ENCODE peak calls at places on chromosomes 4 and X, in eight cellular contexts. J is heart left ventricle, U is mammary epithelial cell, I is GM06990, L is A549, S is fibroblast of lung, F is colonic mucosa, K is spleen. T is an unnamed sample.

GRCh38 chr4:126451237-126451885 is 1136.6 kb downstream of the FAT4 start:
- DNase-seq in J (no peak), U (no peak), I (no peak), L (no peak), S (no peak), F (no peak), K (no peak), T (no peak)

GRCh38 chr4:76430519-76431388 is 4.3 kb upstream of the SHROOM3 start:
- DNase-seq in J (no peak), U (peak), I (peak), L (peak), S (peak), F (peak), K (no peak), T (no peak)

GRCh38 chr4:52265781-52266525 is 214.8 kb downstream of the SPATA18 start:
- DNase-seq in J (no peak), U (no peak), I (no peak), L (no peak), S (no peak), F (no peak), K (no peak), T (peak)

GRCh38 chrX:1011632-1012283 is 200.7 kb downstream of the CRLF2 start:
- DNase-seq in J (no peak), U (no peak), I (no peak), L (no peak), S (no peak), F (no peak), K (no peak), T (no peak)

GRCh38 chr4:147103403-147103946 is 157.8 kb upstream of the TTC29 start:
- DNase-seq in J (peak), U (peak), I (no peak), L (peak), S (peak), F (no peak), K (no peak), T (peak)

GRCh38 chr4:30945586-30945985 is 225.4 kb downstream of the PCDH7 start:
- DNase-seq in J (peak), U (no peak), I (no peak), L (no peak), S (peak), F (no peak), K (no peak), T (no peak)

GRCh38 chr4:33890841-33891240 is 2353.5 kb downstream of the ARAP2 start:
- DNase-seq in J (no peak), U (no peak), I (no peak), L (no peak), S (no peak), F (no peak), K (no peak), T (no peak)

GRCh38 chrX:69146739-69147138 is 18.5 kb downstream of the PJA1 start:
- DNase-seq in J (no peak), U (no peak), I (no peak), L (no peak), S (no peak), F (no peak), K (no peak), T (no peak)

GRCh38 chr4:107255114-107255513 is 219.0 kb upstream of the DKK2 start:
- DNase-seq in J (no peak), U (no peak), I (no peak), L (no peak), S (no peak), F (no peak), K (no peak), T (no peak)

GRCh38 chrX:10177004-10177396 is 20.2 kb downstream of the CLCN4 start:
- DNase-seq in J (no peak), U (no peak), I (no peak), L (no peak), S (no peak), F (no peak), K (no peak), T (no peak)

GRCh38 chr4:30763337-30763736 is 43.2 kb downstream of the PCDH7 start:
- DNase-seq in J (no peak), U (no peak), I (no peak), L (no peak), S (peak), F (no peak), K (no peak), T (no peak)

GRCh38 chrX:130079824-130080406 is 30.4 kb downstream of the ELF4 start:
- DNase-seq in J (peak), U (peak), I (no peak), L (peak), S (peak), F (peak), K (no peak), T (peak)

GRCh38 chr4:135538698-135539097 is 1337.1 kb upstream of the PABPC4L start:
- DNase-seq in J (no peak), U (no peak), I (no peak), L (no peak), S (no peak), F (no peak), K (peak), T (peak)

GRCh38 chr4:13540446-13541175 is 3.7 kb downstream of the NKX3-2 start:
- DNase-seq in J (no peak), U (no peak), I (no peak), L (no peak), S (no peak), F (no peak), K (no peak), T (no peak)

GRCh38 chr4:7660176-7660540 is 225.4 kb upstream of the PSAPL1 start:
- DNase-seq in J (no peak), U (no peak), I (no peak), L (no peak), S (no peak), F (no peak), K (peak), T (no peak)

GRCh38 chr4:44583393-44583792 is 68.0 kb downstream of the YIPF7 start:
- DNase-seq in J (no peak), U (peak), I (no peak), L (peak), S (no peak), F (no peak), K (no peak), T (no peak)

GRCh38 chr4:173169428-173170209 is 1.0 kb downstream of the GALNT7 start:
- DNase-seq in J (peak), U (peak), I (peak), L (peak), S (peak), F (peak), K (peak), T (peak)

GRCh38 chr4:95572304-95572991 is 23.7 kb upstream of the UNC5C start:
- DNase-seq in J (peak), U (peak), I (no peak), L (no peak), S (peak), F (peak), K (no peak), T (peak)

GRCh38 chr4:3304831-3305609 is 12.2 kb downstream of the RGS12 start:
- DNase-seq in J (no peak), U (no peak), I (no peak), L (no peak), S (peak), F (no peak), K (peak), T (peak)

GRCh38 chrX:15849555-15849954 is 5.1 kb downstream of the AP1S2 start:
- DNase-seq in J (no peak), U (peak), I (no peak), L (no peak), S (peak), F (no peak), K (no peak), T (no peak)

GRCh38 chrX:102155806-102156179 is at the start of gene BEX5:
- DNase-seq in J (peak), U (no peak), I (peak), L (no peak), S (no peak), F (peak), K (peak), T (peak)

GRCh38 chr4:76377922-76378321 is 43.0 kb downstream of the CCDC158 start:
- DNase-seq in J (no peak), U (no peak), I (no peak), L (peak), S (peak), F (peak), K (no peak), T (peak)

GRCh38 chr4:187576751-187577150 is 418.8 kb upstream of the ZFP42 start:
- DNase-seq in J (no peak), U (no peak), I (no peak), L (no peak), S (no peak), F (no peak), K (no peak), T (no peak)
- TF ChIP-seq CTCF in J (no peak), U (no peak), I (no peak), L (no peak), S (no peak), F (no peak), K (no peak), T (no peak)

GRCh38 chrX:66200855-66201795 is 37.1 kb downstream of the HEPH start:
- DNase-seq in J (no peak), U (no peak), I (no peak), L (peak), S (peak), F (peak), K (no peak), T (no peak)
- TF ChIP-seq CTCF in J (peak), U (peak), I (peak), L (no peak), S (peak), F (peak), K (no peak), T (no peak)

GRCh38 chrX:47958943-47959342 is 44.8 kb downstream of the ZNF182 start:
- DNase-seq in J (no peak), U (no peak), I (no peak), L (no peak), S (no peak), F (no peak), K (no peak), T (no peak)
- TF ChIP-seq CTCF in J (no peak), U (no peak), I (peak), L (no peak), S (no peak), F (no peak), K (no peak), T (no peak)

GRCh38 chrX:45824471-45824870 is 623.8 kb upstream of the DIPK2B start:
- DNase-seq in J (no peak), U (peak), I (no peak), L (peak), S (peak), F (no peak), K (no peak), T (no peak)
- TF ChIP-seq CTCF in J (peak), U (peak), I (peak), L (peak), S (peak), F (no peak), K (no peak), T (no peak)

GRCh38 chr4:38055566-38055965 is 95.4 kb downstream of the PTTG2 start:
- DNase-seq in J (no peak), U (no peak), I (no peak), L (no peak), S (no peak), F (no peak), K (no peak), T (no peak)
- TF ChIP-seq CTCF in J (no peak), U (no peak), I (no peak), L (no peak), S (no peak), F (no peak), K (no peak), T (no peak)

GRCh38 chr4:893995-894705 is 38.0 kb downstream of the GAK start:
- DNase-seq in J (no peak), U (no peak), I (no peak), L (no peak), S (no peak), F (no peak), K (no peak), T (no peak)

GRCh38 chr4:895596-895995 is 36.5 kb downstream of the GAK start:
- DNase-seq in J (no peak), U (no peak), I (no peak), L (no peak), S (no peak), F (no peak), K (no peak), T (no peak)

GRCh38 chr4:896630-897029 is 35.5 kb downstream of the GAK start:
- DNase-seq in J (no peak), U (no peak), I (no peak), L (no peak), S (no peak), F (no peak), K (no peak), T (no peak)

GRCh38 chr4:898123-898522 is 34.0 kb downstream of the GAK start:
- DNase-seq in J (no peak), U (no peak), I (no peak), L (no peak), S (no peak), F (no peak), K (no peak), T (no peak)

GRCh38 chr4:896216-896615 is 35.9 kb downstream of the GAK start:
- DNase-seq in J (no peak), U (no peak), I (no peak), L (no peak), S (no peak), F (no peak), K (no peak), T (no peak)
- TF ChIP-seq CTCF in J (no peak), U (no peak), I (no peak), L (no peak), S (no peak), F (no peak), K (no peak), T (no peak)

DNA sequence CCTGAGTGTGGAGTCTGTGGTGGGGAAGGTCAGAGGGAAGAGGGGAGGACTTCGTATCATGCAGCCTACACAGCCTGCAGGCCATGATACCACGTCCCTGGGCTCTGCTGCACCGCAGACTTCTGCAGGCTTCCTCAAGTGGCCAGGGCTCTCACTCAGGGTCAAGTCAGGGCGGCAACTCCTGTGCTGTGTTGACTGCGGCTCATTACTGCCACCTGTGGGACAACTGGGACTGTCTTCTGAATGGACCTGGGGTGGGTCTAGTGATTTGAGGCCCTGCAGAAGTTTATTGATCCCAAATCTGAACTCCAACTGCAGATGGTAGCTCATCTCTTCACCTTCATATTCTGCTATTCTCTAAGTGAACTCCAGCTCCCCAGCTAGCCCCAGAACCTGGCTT is 167.1 kb downstream of the NSUN7 start:
- DNase-seq in J (peak), U (no peak), I (no peak), L (peak), S (no peak), F (peak), K (no peak), T (peak)
- TF ChIP-seq CTCF in J (peak), U (peak), I (peak), L (no peak), S (no peak), F (peak), K (no peak), T (peak)

GRCh38 chr4:11954093-11954492 is 525.4 kb upstream of the HS3ST1 start:
- DNase-seq in J (no peak), U (peak), I (no peak), L (peak), S (peak), F (peak), K (no peak), T (peak)
- TF ChIP-seq CTCF in J (no peak), U (peak), I (peak), L (no peak), S (no peak), F (no peak), K (no peak), T (peak)

GRCh38 chr4:41258783-41259182 is 2.1 kb downstream of the UCHL1 start:
- DNase-seq in J (no peak), U (peak), I (no peak), L (peak), S (peak), F (no peak), K (no peak), T (peak)
- TF ChIP-seq CTCF in J (no peak), U (peak), I (peak), L (peak), S (peak), F (no peak), K (no peak), T (peak)

DNA sequence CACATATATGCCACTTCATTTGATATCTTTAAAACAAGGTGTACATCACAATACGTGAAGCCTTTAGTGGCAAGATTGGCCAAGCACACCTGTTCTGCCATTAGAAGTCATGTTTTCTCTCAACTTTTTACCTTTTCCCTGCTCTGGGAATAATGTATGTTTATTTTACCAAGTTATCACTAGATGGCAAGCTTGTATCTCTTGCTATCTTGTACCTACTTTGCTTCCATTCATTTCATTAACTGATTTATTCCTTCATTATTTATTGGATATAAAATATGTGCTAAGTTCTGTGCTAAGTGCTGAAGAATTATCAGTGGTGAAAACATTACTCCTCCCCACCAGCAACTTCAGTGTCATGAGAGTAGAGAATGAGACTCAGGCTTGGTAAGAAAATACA is 245.5 kb downstream of the ANK2 start:
- DNase-seq in J (no peak), U (no peak), I (no peak), L (no peak), S (no peak), F (no peak), K (no peak), T (no peak)
- TF ChIP-seq CTCF in J (no peak), U (no peak), I (no peak), L (peak), S (no peak), F (no peak), K (no peak), T (no peak)